ENCODE peak calls at places on chromosomes 4 and X, in ten cellular contexts. K, Q, R, F, Z, I, O, P, A and V are unnamed samples.

GRCh38 chrX:35890699-35891098 is 28.8 kb upstream of the CFAP47 start:
- DNase-seq in K (no peak), Q (peak), R (peak), F (no peak), Z (peak), I (no peak), O (no peak), P (peak), A (peak), V (peak)

GRCh38 chrX:6226053-6226645 is 2.5 kb downstream of the NLGN4X start:
- DNase-seq in K (no peak), Q (no peak), R (no peak), F (no peak), Z (no peak), I (no peak), O (no peak), P (no peak), A (no peak), V (no peak)

GRCh38 chr4:184205243-184205642 is 12.4 kb downstream of the ENPP6 start:
- DNase-seq in K (no peak), Q (no peak), R (no peak), F (no peak), Z (no peak), I (no peak), O (no peak), P (no peak), A (no peak), V (no peak)

GRCh38 chr4:182074139-182074538 is 169.1 kb upstream of the TENM3 start:
- DNase-seq in K (no peak), Q (no peak), R (no peak), F (no peak), Z (no peak), I (no peak), O (no peak), P (no peak), A (no peak), V (no peak)

GRCh38 chrX:29858714-29859113 is 356.6 kb upstream of the MAGEB2 start:
- DNase-seq in K (no peak), Q (peak), R (no peak), F (no peak), Z (no peak), I (no peak), O (no peak), P (no peak), A (no peak), V (no peak)

GRCh38 chrX:109382332-109382731 is 99.6 kb downstream of the GUCY2F start:
- DNase-seq in K (no peak), Q (no peak), R (no peak), F (no peak), Z (no peak), I (no peak), O (no peak), P (no peak), A (no peak), V (no peak)

GRCh38 chr4:164977243-164978164 is at the start of gene TRIM61:
- DNase-seq in K (no peak), Q (peak), R (no peak), F (no peak), Z (peak), I (peak), O (no peak), P (no peak), A (peak), V (no peak)

GRCh38 chrX:56313308-56313707 is 81.2 kb downstream of the KLF8 start:
- DNase-seq in K (no peak), Q (no peak), R (no peak), F (no peak), Z (no peak), I (no peak), O (no peak), P (no peak), A (no peak), V (no peak)

DNA sequence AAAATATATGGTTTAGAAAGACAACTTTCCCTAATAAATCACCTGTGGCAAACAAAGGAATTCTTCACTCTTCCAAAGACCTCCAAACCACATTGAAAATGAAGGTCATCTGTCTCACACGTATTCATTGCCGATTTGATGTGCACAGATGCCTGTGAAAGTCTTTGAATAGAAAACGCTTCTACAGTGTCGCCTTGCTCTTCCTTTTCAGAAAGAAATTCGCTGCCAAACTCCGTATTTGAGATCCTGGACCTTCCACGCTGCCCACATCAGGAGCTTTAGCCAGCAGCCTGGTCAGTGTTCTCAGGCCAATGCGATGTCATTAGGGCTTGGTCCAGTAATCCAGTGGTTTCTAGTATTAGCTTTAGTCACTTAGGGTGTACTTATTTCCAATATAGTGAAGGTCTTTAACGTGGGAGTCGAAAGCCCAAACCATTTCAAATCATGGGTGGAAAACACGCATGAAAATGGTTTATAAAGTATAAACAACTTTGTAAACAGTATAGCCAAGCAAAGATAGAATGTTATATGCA is 22.1 kb downstream of the SPINK2 start:
- DNase-seq in K (no peak), Q (no peak), R (no peak), F (no peak), Z (no peak), I (no peak), O (no peak), P (no peak), A (no peak), V (no peak)
- H3K4me3 ChIP-seq in K (peak), Q (peak), R (peak), F (peak), Z (peak), I (peak), O (peak), P (peak), A (no peak), V (peak)

GRCh38 chrX:98380106-98380505 is 1496.4 kb downstream of the RPA4 start:
- DNase-seq in K (no peak), Q (no peak), R (no peak), F (no peak), Z (no peak), I (no peak), O (no peak), P (no peak), A (no peak), V (no peak)
- TF ChIP-seq CTCF in K (no peak), Q (no peak), R (no peak), F (no peak), Z (no peak), I (no peak), O (no peak), P (no peak), A (no peak), V (no peak)

GRCh38 chr4:94995684-94996394 is 238.1 kb downstream of the BMPR1B start:
- DNase-seq in K (no peak), Q (peak), R (no peak), F (no peak), Z (no peak), I (no peak), O (no peak), P (peak), A (no peak), V (no peak)
- H3K4me3 ChIP-seq in K (no peak), Q (no peak), R (no peak), F (no peak), Z (no peak), I (no peak), O (no peak), P (no peak), A (peak), V (peak)

GRCh38 chr4:162499478-162499877 is 335.7 kb upstream of the FSTL5 start:
- DNase-seq in K (no peak), Q (no peak), R (no peak), F (no peak), Z (no peak), I (no peak), O (no peak), P (no peak), A (no peak), V (no peak)
- TF ChIP-seq CTCF in K (no peak), Q (peak), R (peak), F (no peak), Z (peak), I (no peak), O (peak), P (peak), A (no peak), V (peak)

GRCh38 chr4:3871181-3871852 is 105.1 kb downstream of the ADRA2C start:
- DNase-seq in K (peak), Q (no peak), R (no peak), F (no peak), Z (no peak), I (peak), O (no peak), P (no peak), A (no peak), V (no peak)
- H3K4me3 ChIP-seq in K (peak), Q (no peak), R (no peak), F (peak), Z (no peak), I (no peak), O (no peak), P (no peak), A (no peak), V (no peak)

DNA sequence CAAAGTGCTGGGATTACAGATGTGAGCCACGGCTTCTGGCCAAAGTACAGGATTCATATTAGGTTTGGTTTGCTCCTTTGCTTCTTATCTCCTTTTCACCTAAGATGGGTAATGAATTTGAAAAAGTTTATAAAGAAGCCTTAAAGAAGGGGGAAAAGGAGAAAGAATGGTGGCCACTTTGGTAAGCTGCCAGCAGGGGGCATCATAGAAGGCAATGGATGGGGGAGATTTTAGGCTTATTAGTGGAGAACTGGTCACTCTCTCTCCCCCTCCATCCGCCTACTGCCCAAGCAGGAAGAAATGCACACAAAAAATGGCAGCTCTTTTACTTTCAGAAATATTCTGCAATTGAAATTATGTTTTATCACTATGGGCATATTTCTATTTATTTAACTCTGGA is 32.0 kb downstream of the SPARCL1 start:
- DNase-seq in K (no peak), Q (no peak), R (no peak), F (no peak), Z (no peak), I (no peak), O (no peak), P (peak), A (no peak), V (no peak)
- TF ChIP-seq CTCF in K (no peak), Q (peak), R (no peak), F (no peak), Z (no peak), I (no peak), O (peak), P (peak), A (no peak), V (no peak)

GRCh38 chrX:137427813-137428212 is 138.1 kb upstream of the ZIC3 start:
- DNase-seq in K (no peak), Q (peak), R (no peak), F (no peak), Z (no peak), I (no peak), O (no peak), P (no peak), A (no peak), V (no peak)

GRCh38 chrX:137427061-137427778 is 138.7 kb upstream of the ZIC3 start:
- DNase-seq in K (no peak), Q (no peak), R (no peak), F (no peak), Z (no peak), I (no peak), O (no peak), P (no peak), A (no peak), V (no peak)

GRCh38 chrX:137428251-137428661 is 137.7 kb upstream of the ZIC3 start:
- DNase-seq in K (no peak), Q (no peak), R (no peak), F (no peak), Z (no peak), I (no peak), O (no peak), P (no peak), A (no peak), V (no peak)

GRCh38 chrX:137430301-137430700 is 135.6 kb upstream of the ZIC3 start:
- DNase-seq in K (no peak), Q (no peak), R (no peak), F (no peak), Z (no peak), I (no peak), O (no peak), P (no peak), A (no peak), V (no peak)

GRCh38 chrX:137428777-137429564 is 137.0 kb upstream of the ZIC3 start:
- DNase-seq in K (no peak), Q (no peak), R (no peak), F (no peak), Z (no peak), I (no peak), O (no peak), P (no peak), A (no peak), V (no peak)
- H3K4me3 ChIP-seq in K (peak), Q (no peak), R (no peak), F (peak), Z (no peak), I (peak), O (no peak), P (no peak), A (no peak), V (no peak)

DNA sequence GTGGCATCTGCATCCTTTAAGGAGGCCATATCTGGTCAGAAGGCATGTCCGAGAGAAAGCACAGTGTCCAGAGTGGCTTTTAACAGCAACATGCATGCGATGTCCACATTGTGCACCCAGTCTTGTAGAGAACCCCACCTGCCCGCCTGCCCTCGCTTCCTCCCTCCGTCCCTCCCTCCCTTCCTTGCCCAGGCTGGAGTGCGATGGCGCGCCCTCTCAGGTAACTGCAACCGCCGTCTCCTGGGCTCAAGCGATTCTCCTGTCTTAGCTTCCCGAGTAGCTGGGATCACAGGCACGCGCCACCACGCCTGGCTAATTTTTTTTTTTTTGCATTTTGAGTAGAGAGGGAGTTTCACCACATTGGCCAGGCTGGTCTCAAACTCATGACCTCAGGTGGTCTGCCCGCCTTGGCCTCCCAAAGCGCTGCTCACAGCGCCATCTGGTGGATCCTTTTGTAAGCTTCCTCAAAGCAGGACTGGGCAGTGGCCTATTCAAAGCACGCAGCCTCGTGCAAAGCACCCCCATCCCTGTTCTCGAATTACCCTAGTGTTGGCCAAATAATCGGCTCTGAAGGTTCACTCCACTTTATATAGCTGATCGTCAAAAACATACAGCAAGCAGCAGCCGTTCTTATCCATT is 15.0 kb downstream of the BRCC3 start:
- DNase-seq in K (no peak), Q (peak), R (peak), F (no peak), Z (peak), I (no peak), O (peak), P (peak), A (no peak), V (no peak)
- TF ChIP-seq CTCF in K (no peak), Q (peak), R (no peak), F (no peak), Z (peak), I (peak), O (peak), P (peak), A (no peak), V (peak)

DNA sequence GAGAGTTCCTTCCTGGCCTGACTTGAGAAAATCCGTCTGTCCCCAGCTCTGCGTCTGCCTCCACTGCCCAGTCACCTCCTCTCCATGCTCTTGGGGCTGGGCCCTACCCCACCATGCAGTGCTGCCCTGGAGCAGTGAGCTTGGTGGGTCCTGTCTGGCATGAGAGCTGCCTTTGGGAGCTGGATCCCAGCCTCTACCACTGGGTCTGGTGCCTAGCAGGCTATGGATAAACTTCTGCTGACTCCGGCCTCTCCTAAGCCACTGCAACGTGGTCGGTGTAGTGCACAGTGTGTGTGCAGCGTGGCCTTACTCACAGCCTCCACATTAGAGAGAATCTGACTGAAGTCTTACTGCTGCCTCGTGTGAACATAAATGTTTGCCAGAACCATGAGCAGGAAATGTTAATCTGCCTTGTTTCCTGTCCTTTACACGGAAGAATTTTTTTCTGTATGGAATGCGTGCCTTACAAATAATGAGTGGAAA is 47.6 kb downstream of the HTT start:
- DNase-seq in K (no peak), Q (peak), R (no peak), F (no peak), Z (no peak), I (no peak), O (no peak), P (no peak), A (no peak), V (no peak)
- H3K4me3 ChIP-seq in K (no peak), Q (no peak), R (no peak), F (no peak), Z (no peak), I (no peak), O (no peak), P (no peak), A (no peak), V (no peak)